ENCODE peak calls at places on chromosomes 1 and 21, in ten cellular contexts. C is RWPE2; O is CD8-positive, alpha-beta memory T cell; W is naive thymus-derived CD8-positive, alpha-beta T cell; X is EH; F is T-helper 1 cell; S is stimulated activated naive CD8-positive, alpha-beta T cell treated with anti-CD3 and anti-CD28 coated beads, Interleukin-15, amount 100 ng/mL, for 72 hours; T is A172; G is aorta; Y is colonic mucosa. D is an unnamed sample.
A peak's percentile ranks its signal among the peaks of the same experiment; 100 is the strongest.

GRCh38 chr1:151972533-151973270 is 21.0 kb downstream of the S100A10 start:
- DNase-seq in C (no peak), O (no peak), W (no peak), X (peak; percentile 94), F (no peak), S (no peak), T (peak; percentile 99), G (no peak), Y (peak; percentile 79), D (no peak)

GRCh38 chr1:111190931-111191451 is 9.5 kb downstream of the DENND2D start:
- DNase-seq in C (no peak), O (no peak), W (no peak), X (no peak), F (no peak), S (no peak), T (no peak), G (no peak), Y (no peak), D (no peak)

GRCh38 chr1:115826642-115827041 is 14.3 kb downstream of the NHLH2 start:
- DNase-seq in C (no peak), O (no peak), W (no peak), X (no peak), F (no peak), S (no peak), T (no peak), G (no peak), Y (no peak), D (no peak)

GRCh38 chr21:36477001-36477400 is 2.9 kb downstream of the CLDN14 start:
- DNase-seq in C (no peak), O (no peak), W (no peak), X (no peak), F (no peak), S (no peak), T (no peak), G (no peak), Y (no peak), D (no peak)

GRCh38 chr1:164617607-164618564 is 58.9 kb downstream of the PBX1 start:
- DNase-seq in C (no peak), O (no peak), W (no peak), X (peak; percentile 51), F (no peak), S (no peak), T (peak; percentile 21), G (no peak), Y (peak; percentile 70), D (no peak)

GRCh38 chr1:155847823-155848529 is 9.0 kb downstream of the GON4L start:
- DNase-seq in C (no peak), O (no peak), W (no peak), X (peak; percentile 31), F (no peak), S (peak; percentile 7), T (no peak), G (no peak), Y (no peak), D (no peak)

GRCh38 chr21:44765231-44766013 is 36.2 kb downstream of the UBE2G2 start:
- DNase-seq in C (peak; percentile 54), O (peak; percentile 16), W (peak; percentile 84), X (peak; percentile 2), F (no peak), S (peak; percentile 25), T (peak; percentile 48), G (no peak), Y (no peak), D (no peak)

GRCh38 chr1:226128487-226129075 is 58.0 kb downstream of the ACBD3 start:
- DNase-seq in C (no peak), O (no peak), W (no peak), X (peak; percentile 83), F (no peak), S (no peak), T (peak; percentile 16), G (peak; percentile 63), Y (no peak), D (peak; percentile 55)

GRCh38 chr1:112359961-112360767 is 35.9 kb upstream of the CTTNBP2NL start:
- DNase-seq in C (no peak), O (no peak), W (no peak), X (peak; percentile 94), F (no peak), S (no peak), T (no peak), G (peak; percentile 78), Y (peak; percentile 71), D (peak; percentile 87)

GRCh38 chr1:237386362-237387143 is 344.6 kb downstream of the RYR2 start:
- DNase-seq in C (no peak), O (no peak), W (peak; percentile 6), X (peak; percentile 13), F (no peak), S (no peak), T (peak; percentile 10), G (no peak), Y (no peak), D (no peak)

GRCh38 chr1:185463011-185463410 is 146.0 kb upstream of the IVNS1ABP start:
- DNase-seq in C (no peak), O (no peak), W (no peak), X (peak; percentile 24), F (no peak), S (no peak), T (no peak), G (no peak), Y (no peak), D (no peak)

GRCh38 chr21:46145159-46145839 is 10.1 kb downstream of the FTCD start:
- DNase-seq in C (no peak), O (no peak), W (no peak), X (no peak), F (no peak), S (no peak), T (no peak), G (peak; percentile 75), Y (no peak), D (no peak)

D was measured in suprapubic skin.